ENCODE peak calls at places on chromosomes 7 and 10, in nine cellular contexts. W is body of pancreas, G is mucosa of descending colon, K is cardiac fibroblast, Z is neural progenitor cell, T is astrocyte of the spinal cord, V is PC-3, X is transverse colon, Y is left lung. P is an unnamed sample.

GRCh38 chr10:49606981-49607535 is 3.1 kb upstream of the SLC18A3 start:
- DNase-seq in W (peak), G (peak), K (peak), Z (peak), T (peak), V (peak), X (peak), Y (peak), P (peak)

GRCh38 chr7:139774376-139774775 is 3.4 kb downstream of the HIPK2 start:
- DNase-seq in W (no peak), G (no peak), K (peak), Z (no peak), T (peak), V (peak), X (no peak), Y (no peak), P (peak)

GRCh38 chr10:73863039-73863817 is 11.1 kb downstream of the CAMK2G start:
- DNase-seq in W (no peak), G (no peak), K (no peak), Z (peak), T (no peak), V (no peak), X (no peak), Y (no peak), P (no peak)

GRCh38 chr10:116718058-116718457 is 24.3 kb downstream of the HSPA12A start:
- DNase-seq in W (no peak), G (no peak), K (no peak), Z (no peak), T (no peak), V (no peak), X (no peak), Y (no peak), P (no peak)

GRCh38 chr10:19480296-19480695 is 335.9 kb upstream of the PLXDC2 start:
- DNase-seq in W (no peak), G (no peak), K (peak), Z (no peak), T (no peak), V (no peak), X (no peak), Y (no peak), P (no peak)

GRCh38 chr10:48745662-48746245 is 61.1 kb downstream of the WDFY4 start:
- DNase-seq in W (no peak), G (no peak), K (no peak), Z (peak), T (no peak), V (no peak), X (no peak), Y (no peak), P (no peak)

GRCh38 chr7:12737364-12737763 is 49.9 kb downstream of the ARL4A start:
- DNase-seq in W (peak), G (no peak), K (no peak), Z (no peak), T (no peak), V (no peak), X (no peak), Y (no peak), P (no peak)

GRCh38 chr7:23893172-23893941 is 183.3 kb downstream of the STK31 start:
- DNase-seq in W (no peak), G (no peak), K (peak), Z (peak), T (peak), V (peak), X (no peak), Y (no peak), P (peak)

GRCh38 chr10:55305281-55305680 is 504.2 kb upstream of the PCDH15 start:
- DNase-seq in W (no peak), G (no peak), K (no peak), Z (peak), T (no peak), V (no peak), X (no peak), Y (no peak), P (no peak)

GRCh38 chr10:132539431-132539839 is 1.8 kb downstream of the INPP5A start:
- DNase-seq in W (peak), G (peak), K (no peak), Z (no peak), T (no peak), V (no peak), X (peak), Y (peak), P (no peak)

GRCh38 chr7:87475359-87476178 is at the start of gene ABCB4:
- DNase-seq in W (peak), G (peak), K (no peak), Z (peak), T (peak), V (no peak), X (peak), Y (no peak), P (no peak)

GRCh38 chr10:12902959-12903358 is 98.6 kb downstream of the CCDC3 start:
- DNase-seq in W (no peak), G (no peak), K (no peak), Z (no peak), T (no peak), V (no peak), X (no peak), Y (no peak), P (no peak)

GRCh38 chr10:109877546-109877945 is 45.8 kb downstream of the XPNPEP1 start:
- DNase-seq in W (no peak), G (no peak), K (no peak), Z (no peak), T (no peak), V (no peak), X (no peak), Y (no peak), P (no peak)

GRCh38 chr10:71368639-71369038 is 28.1 kb upstream of the CDH23 start:
- DNase-seq in W (no peak), G (no peak), K (no peak), Z (no peak), T (no peak), V (peak), X (no peak), Y (no peak), P (no peak)
- TF ChIP-seq CTCF in W (no peak), G (no peak), K (no peak), Z (no peak), T (no peak), V (peak), X (no peak), Y (no peak), P (no peak)

DNA sequence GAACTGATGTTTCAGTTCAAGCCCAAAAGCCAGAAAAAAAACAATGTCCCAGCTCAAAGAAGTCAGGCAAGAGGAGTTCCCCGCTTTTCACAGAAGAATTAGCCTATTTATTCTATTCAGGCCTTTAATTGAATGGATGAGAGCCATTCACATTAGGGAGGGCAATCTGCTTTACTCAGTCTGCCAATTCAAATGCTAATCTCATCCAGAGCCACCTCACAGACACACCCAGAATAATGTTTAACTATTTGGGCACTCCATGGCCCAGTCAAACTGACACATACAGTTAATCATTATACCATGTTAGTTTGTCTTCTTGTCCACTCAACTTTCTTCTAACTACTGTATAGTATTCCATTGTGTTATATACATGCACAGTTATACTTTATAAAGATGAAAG is 2.6 kb upstream of the NPSR1 start:
- DNase-seq in W (no peak), G (no peak), K (no peak), Z (peak), T (no peak), V (no peak), X (no peak), Y (no peak), P (no peak)
- H3K4me3 ChIP-seq in W (no peak), G (no peak), K (no peak), Z (no peak), T (no peak), V (no peak), X (no peak), Y (no peak), P (no peak)

GRCh38 chr7:130154501-130155317 is 50.5 kb downstream of the TMEM209 start:
- DNase-seq in W (peak), G (peak), K (no peak), Z (peak), T (no peak), V (peak), X (no peak), Y (no peak), P (no peak)
- TF ChIP-seq CTCF in W (no peak), G (no peak), K (peak), Z (peak), T (peak), V (peak), X (no peak), Y (no peak), P (peak)

GRCh38 chr7:70587739-70588138 is 544.2 kb upstream of the GALNT17 start:
- DNase-seq in W (no peak), G (peak), K (no peak), Z (no peak), T (no peak), V (no peak), X (peak), Y (no peak), P (no peak)
- H3K4me3 ChIP-seq in W (no peak), G (no peak), K (no peak), Z (peak), T (no peak), V (no peak), X (no peak), Y (no peak), P (no peak)

GRCh38 chr7:1922870-1923236 is 252.8 kb downstream of the ELFN1 start:
- DNase-seq in W (no peak), G (no peak), K (no peak), Z (no peak), T (no peak), V (peak), X (no peak), Y (no peak), P (peak)
- TF ChIP-seq CTCF in W (no peak), G (no peak), K (peak), Z (peak), T (no peak), V (peak), X (no peak), Y (no peak), P (peak)

DNA sequence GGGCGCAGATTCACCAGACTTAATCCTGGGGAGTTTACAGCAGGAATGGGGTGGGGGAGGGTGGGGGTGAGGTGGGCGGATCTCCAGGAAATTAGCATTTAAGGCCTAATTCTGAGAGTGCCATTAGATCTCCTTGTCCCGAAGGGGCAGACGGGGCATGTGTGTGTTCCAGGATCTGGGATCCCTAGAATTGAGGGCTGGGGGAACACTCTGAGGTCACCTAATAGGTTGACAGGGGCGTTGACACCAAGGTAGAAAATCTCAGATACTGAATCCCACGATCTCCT is 9.4 kb upstream of the EPHB4 start:
- DNase-seq in W (no peak), G (no peak), K (no peak), Z (no peak), T (no peak), V (no peak), X (no peak), Y (no peak), P (no peak)
- H3K4me3 ChIP-seq in W (no peak), G (no peak), K (no peak), Z (peak), T (peak), V (no peak), X (peak), Y (peak), P (peak)

GRCh38 chr10:20834825-20835224 is 62.3 kb downstream of the NEBL start:
- DNase-seq in W (no peak), G (no peak), K (no peak), Z (no peak), T (no peak), V (no peak), X (no peak), Y (no peak), P (no peak)
- TF ChIP-seq CTCF in W (no peak), G (no peak), K (no peak), Z (no peak), T (no peak), V (no peak), X (no peak), Y (no peak), P (no peak)

GRCh38 chr7:50608196-50608906 is 43.1 kb upstream of the DDC start:
- DNase-seq in W (no peak), G (no peak), K (no peak), Z (no peak), T (peak), V (no peak), X (no peak), Y (no peak), P (no peak)
- H3K4me3 ChIP-seq in W (no peak), G (no peak), K (no peak), Z (no peak), T (no peak), V (no peak), X (no peak), Y (no peak), P (no peak)